ENCODE peak calls at places on chromosomes 5 and 9, in six cellular contexts. S is stomach; I is body of pancreas; E is CD8-positive, alpha-beta memory T cell; W is prostate gland; O is colonic mucosa. J is an unnamed sample.

GRCh38 chr5:58469895-58470294 is 10.0 kb upstream of the PLK2 start:
- DNase-seq in S (no peak), I (no peak), E (no peak), W (no peak), O (no peak), J (no peak)

GRCh38 chr5:6342689-6343315 is 35.5 kb downstream of the MED10 start:
- DNase-seq in S (no peak), I (no peak), E (no peak), W (no peak), O (no peak), J (no peak)

GRCh38 chr5:143986567-143987242 is 174.7 kb downstream of the HMHB1 start:
- DNase-seq in S (no peak), I (no peak), E (no peak), W (no peak), O (no peak), J (no peak)

GRCh38 chr5:106749826-106750225 is 920.9 kb downstream of the EFNA5 start:
- DNase-seq in S (no peak), I (no peak), E (no peak), W (no peak), O (no peak), J (no peak)

GRCh38 chr5:168269950-168270349 is 21.5 kb upstream of the WWC1 start:
- DNase-seq in S (no peak), I (no peak), E (no peak), W (no peak), O (peak; percentile 24), J (no peak)

GRCh38 chr9:121997791-121998190 is 95.3 kb downstream of the TTLL11 start:
- DNase-seq in S (no peak), I (no peak), E (no peak), W (no peak), O (no peak), J (no peak)

GRCh38 chr5:102718819-102719218 is 36.3 kb upstream of the PAM start:
- DNase-seq in S (no peak), I (no peak), E (no peak), W (no peak), O (no peak), J (no peak)

GRCh38 chr9:93862877-93863545 is 92.1 kb downstream of the BARX1 start:
- DNase-seq in S (no peak), I (no peak), E (no peak), W (no peak), O (no peak), J (no peak)

GRCh38 chr9:72539824-72540347 is 18.5 kb downstream of the TMC1 start:
- DNase-seq in S (no peak), I (no peak), E (no peak), W (peak; percentile 86), O (no peak), J (no peak)

GRCh38 chr5:116992681-116993080 is 418.1 kb upstream of the SEMA6A start:
- DNase-seq in S (no peak), I (no peak), E (no peak), W (no peak), O (no peak), J (no peak)

GRCh38 chr5:166341708-166342329 is 1949.6 kb upstream of the WWC1 start:
- DNase-seq in S (no peak), I (no peak), E (no peak), W (no peak), O (no peak), J (no peak)

GRCh38 chr9:69221036-69221435 is 47.0 kb downstream of the TJP2 start:
- DNase-seq in S (no peak), I (no peak), E (no peak), W (no peak), O (no peak), J (no peak)

GRCh38 chr9:93120846-93121315 is 13.2 kb downstream of the NINJ1 start:
- DNase-seq in S (no peak), I (peak; percentile 3), E (no peak), W (no peak), O (no peak), J (peak; percentile 3)

GRCh38 chr5:157059093-157059539 is at the start of gene HAVCR1:
- DNase-seq in S (no peak), I (no peak), E (no peak), W (no peak), O (no peak), J (no peak)

GRCh38 chr5:122076669-122077450 is 1.2 kb downstream of the LOX start:
- DNase-seq in S (peak; percentile 75), I (peak; percentile 81), E (peak; percentile 4), W (peak; percentile 79), O (peak; percentile 85), J (no peak)

GRCh38 chr5:156178117-156178516 is 148.8 kb upstream of the SGCD start:
- DNase-seq in S (no peak), I (no peak), E (no peak), W (no peak), O (no peak), J (no peak)

GRCh38 chr9:132141948-132142594 is 19.8 kb upstream of the NTNG2 start:
- DNase-seq in S (no peak), I (no peak), E (no peak), W (no peak), O (no peak), J (no peak)

GRCh38 chr9:132135456-132135855 is 26.4 kb upstream of the NTNG2 start:
- DNase-seq in S (no peak), I (no peak), E (no peak), W (no peak), O (no peak), J (no peak)

GRCh38 chr9:132141364-132141947 is 20.4 kb upstream of the NTNG2 start:
- DNase-seq in S (peak; percentile 39), I (peak; percentile 57), E (no peak), W (no peak), O (no peak), J (no peak)

DNA sequence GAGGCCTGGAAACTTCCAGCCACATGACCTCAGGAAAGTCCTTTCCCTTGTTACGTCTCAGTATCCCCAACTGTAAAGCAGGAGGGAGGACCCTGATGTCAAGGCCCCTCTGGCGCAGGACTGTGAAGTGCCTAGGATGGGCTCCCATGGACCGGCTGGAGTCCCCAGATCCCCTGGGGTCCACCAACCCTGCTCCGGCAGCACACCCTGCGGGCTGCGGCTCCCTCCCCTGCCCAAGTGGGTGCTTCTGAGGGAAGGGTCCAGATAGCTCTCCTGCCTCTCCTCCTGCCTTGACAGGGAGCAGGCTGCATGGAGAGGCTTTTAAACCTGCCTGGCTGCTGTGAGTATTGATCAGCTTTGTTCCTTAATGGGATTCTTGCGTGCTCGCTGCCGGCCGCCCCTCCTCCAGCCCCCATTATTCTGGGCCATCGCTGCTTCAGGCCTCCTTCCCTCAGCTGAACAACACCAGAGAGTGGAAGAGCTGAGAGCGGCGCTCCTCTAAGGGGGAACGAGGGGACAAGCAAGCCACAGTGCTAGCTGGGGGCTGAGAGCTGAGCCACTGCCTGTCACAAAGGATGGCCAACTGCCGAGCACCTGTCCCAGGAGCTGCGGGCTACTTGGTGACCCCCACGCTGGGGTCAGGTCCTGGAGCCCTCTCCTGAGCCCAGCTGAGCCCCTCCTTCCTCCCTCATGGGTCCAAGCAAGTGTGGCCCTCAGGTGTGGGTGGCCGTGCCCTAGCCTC is 25.5 kb upstream of the NTNG2 start:
- DNase-seq in S (no peak), I (no peak), E (no peak), W (no peak), O (no peak), J (no peak)
- H3K9me3 ChIP-seq in S (no peaks in the 10 kb centered on the region), I (no peaks in the 10 kb centered on the region), E (no peaks in the 10 kb centered on the region), W (no peaks in the 10 kb centered on the region), O (no peaks in the 10 kb centered on the region), J (no peaks in the 10 kb centered on the region)

GRCh38 chr9:40927851-40928802 is 200.4 kb downstream of the FOXD4L6 start:
- DNase-seq in S (no peak), I (no peak), E (no peak), W (no peak), O (no peak), J (no peak)
- H3K9me3 ChIP-seq in S (peaks cover 55% of the 10 kb centered on the region), I (peaks cover 81% of the 10 kb centered on the region), E (peaks cover 44% of the 10 kb centered on the region), W (peaks cover 12% of the 10 kb centered on the region), O (peaks cover 25% of the 10 kb centered on the region), J (peaks cover 54% of the 10 kb centered on the region)

DNA sequence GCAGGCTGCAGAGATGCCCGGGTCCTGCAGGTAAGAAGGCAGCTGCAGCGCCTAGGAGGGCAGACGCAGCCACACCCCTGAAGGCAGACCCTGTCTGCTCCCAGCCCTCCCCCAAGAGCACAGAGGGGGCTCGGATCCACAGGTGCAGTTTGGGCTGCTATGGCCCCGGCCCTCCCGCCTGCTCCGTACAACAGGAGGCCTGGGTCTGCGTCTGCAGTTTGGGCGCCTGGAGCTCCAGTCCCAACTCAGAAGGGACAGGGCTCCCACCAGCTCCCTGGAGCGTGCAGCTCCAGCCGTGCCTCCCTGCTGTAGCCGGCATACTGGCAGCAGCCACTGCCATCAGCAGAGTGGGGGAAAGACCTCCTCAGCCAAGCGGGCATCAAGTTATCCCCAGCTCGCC is 30.5 kb downstream of the BTNL9 start:
- DNase-seq in S (no peak), I (no peak), E (no peak), W (no peak), O (no peak), J (no peak)
- H3K9me3 ChIP-seq in S (peaks cover 3% of the 10 kb centered on the region), I (no peaks in the 10 kb centered on the region), E (no peaks in the 10 kb centered on the region), W (no peaks in the 10 kb centered on the region), O (no peaks in the 10 kb centered on the region), J (no peaks in the 10 kb centered on the region)

GRCh38 chr5:141196363-141196762 is 3.1 kb upstream of the PCDHB11 start:
- DNase-seq in S (no peak), I (no peak), E (no peak), W (no peak), O (no peak), J (no peak)
- H3K9me3 ChIP-seq in S (peaks cover 12% of the 10 kb centered on the region), I (peaks cover 28% of the 10 kb centered on the region), E (peaks cover 5% of the 10 kb centered on the region), W (no peaks in the 10 kb centered on the region), O (peaks cover 5% of the 10 kb centered on the region), J (no peaks in the 10 kb centered on the region)

DNA sequence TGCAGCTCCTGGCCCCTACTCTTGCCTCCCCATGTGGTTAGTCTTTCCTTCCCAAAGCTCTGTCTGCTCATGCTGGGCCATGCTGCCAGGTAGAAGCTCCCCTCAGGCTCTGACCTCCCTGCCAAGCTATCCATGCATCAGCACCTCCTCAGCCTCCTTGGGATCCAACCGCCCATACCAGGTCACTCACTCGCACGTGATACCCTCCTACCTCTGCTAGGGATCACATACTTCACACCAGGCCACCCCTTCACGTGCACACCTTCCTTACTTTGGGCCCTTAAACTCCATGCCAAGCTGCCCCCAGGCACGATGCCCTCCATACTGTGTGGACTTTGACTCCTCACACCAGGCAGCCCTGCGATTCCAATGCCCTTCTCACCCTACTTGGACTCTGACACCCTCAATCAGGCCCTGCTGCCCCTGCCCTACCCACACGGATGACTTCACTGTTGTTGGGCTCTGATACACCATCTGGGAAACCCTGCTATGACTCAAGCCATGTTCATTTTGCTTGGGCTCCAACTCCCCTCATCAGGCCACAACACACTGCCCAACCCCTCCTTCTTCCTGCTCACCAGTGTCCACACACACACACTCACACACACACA is 34.1 kb downstream of the ZNF483 start:
- DNase-seq in S (no peak), I (no peak), E (no peak), W (no peak), O (no peak), J (no peak)
- H3K9me3 ChIP-seq in S (peaks cover 9% of the 10 kb centered on the region), I (peaks cover 12% of the 10 kb centered on the region), E (no peaks in the 10 kb centered on the region), W (no peaks in the 10 kb centered on the region), O (no peaks in the 10 kb centered on the region), J (no peaks in the 10 kb centered on the region)

DNA sequence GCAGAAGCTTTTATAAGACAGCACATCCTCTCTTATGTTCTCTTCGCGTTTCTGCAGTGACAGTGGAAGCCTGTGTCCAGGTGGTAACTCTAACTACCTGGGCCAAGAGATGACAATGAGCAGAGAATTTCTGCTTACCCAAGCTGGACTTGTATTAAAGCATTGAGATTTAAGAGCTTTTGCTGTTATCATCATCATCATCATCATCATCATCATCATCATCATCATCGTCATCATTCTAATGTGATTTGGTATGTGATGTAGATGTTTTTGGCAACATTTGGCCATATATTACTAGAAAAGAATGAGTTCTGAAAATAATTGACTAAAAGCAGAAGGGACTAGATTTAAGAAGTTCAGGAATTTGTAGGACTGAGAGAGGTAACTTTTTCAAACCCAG is 401.3 kb downstream of the BRINP1 start:
- DNase-seq in S (no peak), I (no peak), E (no peak), W (no peak), O (no peak), J (no peak)
- H3K9me3 ChIP-seq in S (no peaks in the 10 kb centered on the region), I (no peaks in the 10 kb centered on the region), E (no peaks in the 10 kb centered on the region), W (no peaks in the 10 kb centered on the region), O (no peaks in the 10 kb centered on the region), J (no peaks in the 10 kb centered on the region)